ENCODE peak calls at places on chromosomes 12 and 14, in seven cellular contexts. Z is uterus; V is choroid plexus epithelial cell; G is transverse colon; O is A549; K is HFFc6; Q is CD8-positive, alpha-beta T cell. W is an unnamed sample.

GRCh38 chr12:131950182-131950913 is 606 bp downstream of the EP400 start:
- DNase-seq in Z (peak), V (no peak), G (peak), O (no peak), K (no peak), Q (peak), W (peak)

GRCh38 chr12:50057000-50057841 is at the start of gene ASIC1:
- DNase-seq in Z (peak), V (peak), G (peak), O (peak), K (peak), Q (peak), W (peak)

GRCh38 chr12:54207539-54208267 is 18.9 kb upstream of the SMUG1 start:
- DNase-seq in Z (peak), V (peak), G (peak), O (peak), K (peak), Q (peak), W (peak)

GRCh38 chr14:56632192-56632591 is 52.6 kb downstream of the TMEM260 start:
- DNase-seq in Z (no peak), V (no peak), G (no peak), O (no peak), K (no peak), Q (no peak), W (no peak)

GRCh38 chr12:102043928-102044327 is 17.9 kb downstream of the WASHC3 start:
- DNase-seq in Z (no peak), V (no peak), G (no peak), O (no peak), K (no peak), Q (no peak), W (no peak)

GRCh38 chr14:22558221-22558913 is 30.7 kb downstream of the DAD1 start:
- DNase-seq in Z (no peak), V (no peak), G (no peak), O (no peak), K (no peak), Q (no peak), W (no peak)

GRCh38 chr12:45379261-45379660 is 163.4 kb downstream of the ANO6 start:
- DNase-seq in Z (no peak), V (peak), G (no peak), O (no peak), K (peak), Q (no peak), W (no peak)

GRCh38 chr12:94560416-94561221 is 89.7 kb downstream of the TMCC3 start:
- DNase-seq in Z (no peak), V (peak), G (peak), O (peak), K (no peak), Q (no peak), W (no peak)

GRCh38 chr12:92146865-92147264 is 1.2 kb upstream of the BTG1 start:
- DNase-seq in Z (no peak), V (no peak), G (no peak), O (no peak), K (no peak), Q (no peak), W (no peak)

GRCh38 chr12:49706351-49707126 is 666 bp downstream of the FMNL3 start:
- DNase-seq in Z (no peak), V (peak), G (peak), O (no peak), K (no peak), Q (peak), W (peak)

GRCh38 chr12:108643941-108644742 is 10.4 kb upstream of the SELPLG start:
- DNase-seq in Z (peak), V (no peak), G (no peak), O (peak), K (no peak), Q (no peak), W (no peak)

GRCh38 chr14:94293578-94293924 is 483 bp upstream of the SERPINA10 start:
- DNase-seq in Z (no peak), V (no peak), G (no peak), O (no peak), K (no peak), Q (no peak), W (no peak)

GRCh38 chr14:67137744-67138371 is 51.4 kb upstream of the GARIN2 start:
- DNase-seq in Z (no peak), V (peak), G (no peak), O (peak), K (peak), Q (no peak), W (no peak)

GRCh38 chr14:76955575-76956252 is 72.8 kb downstream of the IRF2BPL start:
- DNase-seq in Z (no peak), V (peak), G (no peak), O (no peak), K (peak), Q (peak), W (no peak)

GRCh38 chr14:76776306-76777251 is 15.3 kb downstream of the VASH1 start:
- DNase-seq in Z (no peak), V (peak), G (no peak), O (no peak), K (no peak), Q (no peak), W (peak)

GRCh38 chr12:49953961-49954835 is 3.7 kb downstream of the AQP2 start:
- DNase-seq in Z (no peak), V (no peak), G (no peak), O (no peak), K (no peak), Q (no peak), W (no peak)

GRCh38 chr14:54660712-54661111 is 93.8 kb downstream of the SAMD4A start:
- DNase-seq in Z (no peak), V (no peak), G (no peak), O (no peak), K (no peak), Q (no peak), W (no peak)

GRCh38 chr12:52850681-52851080 is 1.9 kb upstream of the KRT78 start:
- DNase-seq in Z (no peak), V (no peak), G (no peak), O (no peak), K (no peak), Q (no peak), W (no peak)

GRCh38 chr14:100526057-100526456 is 61.2 kb downstream of the BEGAIN start:
- DNase-seq in Z (no peak), V (no peak), G (no peak), O (no peak), K (no peak), Q (no peak), W (no peak)

GRCh38 chr14:63840981-63841380 is 11.8 kb upstream of the SYNE2 start:
- DNase-seq in Z (no peak), V (peak), G (peak), O (no peak), K (no peak), Q (peak), W (no peak)

GRCh38 chr12:202081-202731 is 11.8 kb downstream of the SLC6A12 start:
- DNase-seq in Z (no peak), V (no peak), G (no peak), O (no peak), K (no peak), Q (no peak), W (no peak)

GRCh38 chr12:50039151-50039835 is 14.0 kb upstream of the RACGAP1 start:
- DNase-seq in Z (peak), V (peak), G (peak), O (peak), K (peak), Q (peak), W (peak)

GRCh38 chr12:22935501-22935900 is 310.5 kb downstream of the ETNK1 start:
- DNase-seq in Z (no peak), V (peak), G (no peak), O (no peak), K (no peak), Q (no peak), W (no peak)

GRCh38 chr12:93670104-93670503 is 7.1 kb upstream of the CRADD start:
- DNase-seq in Z (no peak), V (no peak), G (no peak), O (no peak), K (no peak), Q (no peak), W (no peak)

GRCh38 chr12:95141305-95141704 is 67.9 kb upstream of the NR2C1 start:
- DNase-seq in Z (no peak), V (no peak), G (no peak), O (no peak), K (no peak), Q (no peak), W (no peak)

GRCh38 chr12:91608562-91608961 is 425.9 kb upstream of the DCN start:
- DNase-seq in Z (no peak), V (no peak), G (no peak), O (no peak), K (no peak), Q (no peak), W (no peak)

GRCh38 chr12:131045705-131046460 is 92.2 kb downstream of the ADGRD1 start:
- DNase-seq in Z (no peak), V (no peak), G (no peak), O (no peak), K (no peak), Q (no peak), W (no peak)

GRCh38 chr14:72591401-72591800 is 302.5 kb downstream of the DPF3 start:
- DNase-seq in Z (no peak), V (no peak), G (no peak), O (no peak), K (no peak), Q (no peak), W (no peak)

GRCh38 chr12:24770851-24771250 is 178.1 kb downstream of the BCAT1 start:
- DNase-seq in Z (no peak), V (peak), G (no peak), O (no peak), K (no peak), Q (no peak), W (no peak)

GRCh38 chr14:41922014-41922413 is 315.3 kb downstream of the LRFN5 start:
- DNase-seq in Z (no peak), V (no peak), G (no peak), O (no peak), K (no peak), Q (no peak), W (no peak)

GRCh38 chr14:61602733-61603077 is 92.6 kb upstream of the HIF1A start:
- DNase-seq in Z (no peak), V (no peak), G (no peak), O (no peak), K (no peak), Q (no peak), W (no peak)

GRCh38 chr14:105365681-105366080 is 32.7 kb upstream of the TEX22 start:
- DNase-seq in Z (no peak), V (no peak), G (no peak), O (no peak), K (no peak), Q (no peak), W (no peak)

GRCh38 chr12:119036878-119037493 is 55.6 kb downstream of the SRRM4 start:
- DNase-seq in Z (no peak), V (peak), G (peak), O (peak), K (no peak), Q (no peak), W (peak)

GRCh38 chr14:29821665-29822429 is 105.8 kb downstream of the PRKD1 start:
- DNase-seq in Z (no peak), V (peak), G (no peak), O (no peak), K (no peak), Q (no peak), W (no peak)

GRCh38 chr12:109189291-109189690 is 72.9 kb downstream of the ACACB start:
- DNase-seq in Z (no peak), V (no peak), G (no peak), O (no peak), K (no peak), Q (no peak), W (no peak)

GRCh38 chr14:58298880-58299664 is 717 bp downstream of the ARID4A start:
- DNase-seq in Z (peak), V (no peak), G (peak), O (peak), K (no peak), Q (peak), W (peak)

GRCh38 chr12:53006810-53007742 is 820 bp downstream of the EIF4B start:
- DNase-seq in Z (peak), V (peak), G (peak), O (peak), K (peak), Q (peak), W (peak)

GRCh38 chr12:11961686-11962085 is 109.1 kb upstream of the BCL2L14 start:
- DNase-seq in Z (no peak), V (no peak), G (no peak), O (no peak), K (no peak), Q (no peak), W (no peak)

GRCh38 chr12:11959117-11959823 is 111.5 kb upstream of the BCL2L14 start:
- DNase-seq in Z (no peak), V (peak), G (no peak), O (no peak), K (peak), Q (no peak), W (no peak)

GRCh38 chr12:11962795-11963347 is 107.9 kb upstream of the BCL2L14 start:
- DNase-seq in Z (no peak), V (no peak), G (no peak), O (no peak), K (no peak), Q (no peak), W (no peak)

GRCh38 chr12:11954181-11954580 is 116.6 kb upstream of the BCL2L14 start:
- DNase-seq in Z (no peak), V (no peak), G (no peak), O (no peak), K (no peak), Q (no peak), W (no peak)

GRCh38 chr12:11958216-11959091 is 112.3 kb upstream of the BCL2L14 start:
- DNase-seq in Z (no peak), V (peak), G (no peak), O (peak), K (peak), Q (peak), W (no peak)
- TF ChIP-seq CTCF in Z (no peak), V (peak), G (no peak), O (no peak), K (peak), Q (no peak), W (no peak)

DNA sequence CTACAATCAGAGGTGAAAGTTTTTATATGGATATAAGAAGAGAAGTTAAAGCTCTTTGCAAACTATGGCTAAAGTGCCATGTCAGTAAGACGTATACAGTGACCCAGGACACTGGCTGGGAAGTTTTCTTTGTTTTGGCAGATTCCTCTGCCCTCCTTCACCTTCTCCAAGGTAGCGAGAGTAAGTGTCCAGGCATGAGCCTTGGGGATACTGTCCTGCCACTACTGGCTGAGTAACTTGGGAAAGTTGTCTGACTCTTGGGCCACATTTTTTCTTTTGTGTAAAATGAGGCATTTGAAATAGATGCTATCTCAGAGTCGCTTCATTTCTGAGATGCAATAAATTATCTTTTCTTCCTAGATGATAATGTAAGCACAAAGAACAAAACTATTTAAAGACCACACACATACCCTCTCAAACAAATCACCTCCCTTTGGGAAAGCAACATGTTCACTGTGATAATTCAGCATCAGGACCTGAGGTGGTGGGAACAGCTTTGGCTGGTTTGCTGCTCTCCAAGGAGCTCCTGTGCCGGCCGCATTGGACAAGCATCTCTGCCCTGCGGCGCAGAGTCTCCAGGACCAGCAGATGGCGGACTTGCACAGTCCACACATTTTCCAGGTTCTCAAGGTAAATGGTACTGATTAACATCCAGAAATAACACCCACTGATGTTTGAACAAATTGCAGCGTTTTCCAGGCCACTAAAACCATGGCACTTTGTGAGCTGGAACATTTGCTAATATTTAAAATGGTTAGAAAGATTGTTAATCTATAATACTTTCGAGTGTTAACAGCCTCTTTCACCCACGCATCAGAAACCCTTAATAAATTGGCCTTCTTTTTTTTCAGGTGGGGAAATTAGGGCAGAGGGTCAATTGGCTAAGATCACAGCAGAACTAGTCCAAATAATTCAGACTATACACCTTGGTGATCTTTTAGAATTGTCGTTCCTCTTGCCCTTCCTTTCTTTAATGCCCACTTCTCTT is 106.2 kb downstream of the PTCSC3 start:
- DNase-seq in Z (no peak), V (peak), G (peak), O (peak), K (peak), Q (no peak), W (peak)
- TF ChIP-seq CTCF in Z (no peak), V (peak), G (peak), O (peak), K (peak), Q (no peak), W (peak)

GRCh38 chr12:78181544-78182162 is 351.0 kb downstream of the NAV3 start:
- DNase-seq in Z (no peak), V (peak), G (peak), O (peak), K (no peak), Q (no peak), W (peak)
- TF ChIP-seq CTCF in Z (no peak), V (peak), G (peak), O (peak), K (peak), Q (no peak), W (peak)

GRCh38 chr12:69985656-69986055 is 160.6 kb downstream of the MYRFL start:
- DNase-seq in Z (no peak), V (peak), G (peak), O (peak), K (no peak), Q (no peak), W (no peak)
- TF ChIP-seq CTCF in Z (no peak), V (peak), G (peak), O (no peak), K (peak), Q (no peak), W (peak)

DNA sequence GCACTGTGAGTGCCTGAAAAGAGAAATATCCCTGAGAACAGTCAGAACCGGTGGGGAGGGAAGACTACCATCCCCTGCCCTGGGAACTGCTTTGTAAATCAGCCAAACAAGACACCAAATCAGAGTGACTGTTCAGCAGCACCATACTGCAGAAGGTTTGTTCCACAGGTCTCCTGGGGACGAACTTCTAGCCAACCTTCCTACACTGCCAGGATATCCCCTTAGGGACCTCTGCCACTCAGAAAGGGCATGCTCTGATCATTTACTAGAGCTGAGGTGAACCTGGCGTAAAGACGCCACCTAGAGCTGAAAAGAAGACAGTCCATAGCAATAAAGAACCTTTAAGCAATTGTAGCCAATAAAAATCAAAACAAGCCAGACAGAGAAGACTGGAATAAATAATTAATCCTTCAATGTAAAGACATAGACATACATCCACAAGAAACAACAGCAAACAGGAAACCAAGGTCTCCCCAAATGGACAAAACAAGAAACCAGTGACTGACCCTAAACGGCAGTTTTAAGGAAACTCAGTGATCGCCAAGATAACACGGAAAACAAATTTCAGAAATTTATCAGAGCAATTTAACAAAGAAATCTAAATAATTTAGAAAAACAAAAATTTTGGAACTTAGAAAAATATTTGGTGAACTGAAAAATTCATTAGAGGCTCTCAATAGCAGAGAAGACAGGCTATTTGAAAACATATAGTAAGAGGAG is 228.1 kb upstream of the AMIGO2 start:
- DNase-seq in Z (no peak), V (peak), G (peak), O (peak), K (peak), Q (peak), W (no peak)
- TF ChIP-seq CTCF in Z (no peak), V (peak), G (peak), O (peak), K (peak), Q (peak), W (peak)

GRCh38 chr12:106224392-106224706 is 23.5 kb downstream of the CKAP4 start:
- DNase-seq in Z (no peak), V (no peak), G (no peak), O (no peak), K (no peak), Q (no peak), W (no peak)
- TF ChIP-seq CTCF in Z (no peak), V (no peak), G (peak), O (no peak), K (peak), Q (peak), W (no peak)

W was measured in neural crest cell.